ENCODE peak calls at places on chromosomes 3 and 15, in seven cellular contexts. X, B, V, Y, T, J and H are unnamed samples.

GRCh38 chr3:39150803-39151631 is 2.4 kb downstream of the CSRNP1 start:
- DNase-seq in T (peak; percentile 69), V (peak; percentile 95), B (peak; percentile 78), J (no peak), X (peak; percentile 95), Y (peak; percentile 90), H (peak; percentile 88)

GRCh38 chr3:72338082-72338941 is 509.9 kb downstream of the SHQ1 start:
- DNase-seq in Y (peak; percentile 92), J (no peak), X (no peak), V (peak; percentile 42), T (no peak), B (no peak), H (no peak)

GRCh38 chr15:55253580-55253979 is 36.0 kb downstream of the RAB27A start:
- DNase-seq in J (no peak), V (peak; percentile 69), Y (peak; percentile 65), T (no peak), B (no peak), X (no peak), H (no peak)

GRCh38 chr3:115236496-115236895 is 89.4 kb upstream of the ZBTB20 start:
- DNase-seq in B (no peak), Y (no peak), X (no peak), T (no peak), V (no peak), J (no peak), H (no peak)

GRCh38 chr3:177615015-177615414 is 417.7 kb upstream of the TBL1XR1 start:
- DNase-seq in B (peak; percentile 77), T (peak; percentile 40), V (peak; percentile 98), Y (peak; percentile 74), J (no peak), X (no peak), H (peak; percentile 75)

GRCh38 chr3:100002599-100003350 is 111.5 kb downstream of the FILIP1L start:
- DNase-seq in Y (peak; percentile 99), B (peak; percentile 27), J (no peak), V (peak; percentile 89), X (peak; percentile 56), T (no peak), H (no peak)

GRCh38 chr15:85869124-85869523 is 74.4 kb upstream of the KLHL25 start:
- DNase-seq in J (no peak), V (no peak), X (no peak), T (no peak), B (no peak), Y (no peak), H (no peak)

GRCh38 chr3:50170689-50171088 is 15.6 kb downstream of the SEMA3F start:
- DNase-seq in T (no peak), X (no peak), B (no peak), V (no peak), J (no peak), Y (no peak), H (peak; percentile 91)

GRCh38 chr15:62756995-62757360 is 285.6 kb upstream of the TPM1 start:
- DNase-seq in Y (no peak), J (no peak), T (no peak), B (no peak), V (no peak), X (no peak), H (no peak)

GRCh38 chr3:77887611-77888010 is 847.7 kb downstream of the ROBO2 start:
- DNase-seq in V (no peak), X (no peak), J (no peak), B (no peak), Y (no peak), T (no peak), H (no peak)

GRCh38 chr3:131795382-131796085 is 239.3 kb downstream of the CPNE4 start:
- DNase-seq in X (no peak), T (no peak), Y (no peak), B (no peak), V (no peak), J (peak; percentile 28), H (peak; percentile 62)

DNA sequence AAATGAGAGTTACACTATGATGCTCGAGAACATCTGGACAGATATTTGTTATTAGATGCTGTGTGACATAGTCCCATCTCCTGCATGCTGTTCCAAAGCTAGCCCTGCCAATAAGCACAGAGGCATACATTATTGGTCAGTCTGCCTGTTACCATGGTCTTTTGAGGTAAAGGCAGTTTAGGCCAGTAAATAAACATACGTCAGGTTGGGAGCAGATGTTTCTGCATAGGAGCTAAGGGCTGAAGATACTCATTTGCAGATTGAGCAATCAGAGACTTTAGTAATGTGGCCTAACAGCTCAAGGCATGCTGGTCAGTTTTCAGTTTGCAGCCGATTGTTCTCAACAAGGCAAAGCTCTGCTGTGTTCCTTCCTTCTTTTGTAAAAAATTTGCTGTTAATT is 192.9 kb downstream of the ADAMTSL3 start:
- DNase-seq in V (peak; percentile 81), X (peak; percentile 95), Y (peak; percentile 40), J (no peak), T (no peak), B (no peak), H (no peak)
- TF ChIP-seq CTCF in V (no peak), X (no peak), Y (no peak), J (no peak), T (no peak), B (no peak), H (no peak)

GRCh38 chr15:64001148-64001547 is 45.1 kb downstream of the DAPK2 start:
- DNase-seq in X (no peak), J (no peak), Y (no peak), B (no peak), T (no peak), V (no peak), H (peak; percentile 54)
- TF ChIP-seq CTCF in X (no peak), J (no peak), Y (no peak), B (no peak), T (no peak), V (no peak), H (no peak)

DNA sequence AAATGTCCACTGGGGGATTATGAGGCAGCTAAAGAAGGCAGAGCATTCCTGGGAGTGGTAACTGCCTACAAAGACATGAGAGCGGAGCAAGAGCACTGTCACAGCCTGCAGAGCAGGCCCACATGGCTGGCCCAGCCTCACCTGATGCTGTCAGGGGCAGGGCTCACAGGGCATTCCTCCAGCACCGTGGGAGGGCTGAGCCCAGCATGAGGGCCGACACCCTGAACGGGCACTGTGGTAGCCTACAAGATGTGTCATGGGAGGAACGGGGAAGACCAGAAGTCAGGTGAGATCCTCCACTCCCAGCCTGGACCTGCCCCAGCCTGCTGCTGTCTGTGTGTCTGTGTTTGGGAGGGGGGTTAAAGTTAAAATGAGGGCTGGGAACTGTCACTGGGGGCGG is 30.1 kb downstream of the CCDC12 start:
- DNase-seq in J (no peak), Y (peak; percentile 96), B (peak; percentile 68), V (peak; percentile 40), T (peak; percentile 71), X (no peak), H (no peak)
- TF ChIP-seq CTCF in J (no peak), Y (no peak), B (no peak), V (no peak), T (no peak), X (no peak), H (no peak)

DNA sequence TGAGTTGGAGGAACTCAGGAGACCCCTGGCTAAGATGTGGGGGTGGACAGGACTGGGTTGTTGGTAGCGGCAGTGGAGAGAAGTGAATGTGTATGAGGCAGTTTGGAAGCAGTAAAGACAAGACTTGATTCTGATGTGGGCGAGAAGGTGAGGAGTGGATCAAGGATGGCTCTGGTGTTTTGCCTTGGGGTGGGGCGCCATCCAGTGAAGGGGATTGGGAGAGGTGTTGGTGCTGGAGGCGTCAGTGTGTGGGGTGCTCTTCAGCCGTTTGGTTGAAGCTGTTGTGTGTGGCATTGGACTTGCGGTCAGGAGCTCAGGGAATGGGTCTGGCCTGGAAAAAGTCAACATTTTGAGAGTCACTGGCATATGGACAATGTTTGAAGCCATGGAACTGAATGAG is 13.3 kb downstream of the FAN1 start:
- DNase-seq in J (no peak), X (no peak), Y (no peak), V (no peak), T (no peak), B (no peak), H (no peak)
- TF ChIP-seq CTCF in J (no peak), X (no peak), Y (no peak), V (no peak), T (no peak), B (no peak), H (no peak)